ENCODE peak calls at places on chromosomes 6 and 20, in seven cellular contexts. N is heart left ventricle, Z is activated B cell treated with CpG ODN at 0.5 μM for 24 hours, L is pancreas, U is NB4, R is coronary artery, I is IMR-90. Y is an unnamed sample.

GRCh38 chr6:105038259-105038658 is 81.4 kb downstream of the LIN28B start:
- DNase-seq in U (no peak), I (no peak), L (no peak), R (no peak), Z (no peak), N (no peak), Y (peak)

GRCh38 chr20:53165452-53165851 is 193.3 kb downstream of the TSHZ2 start:
- DNase-seq in U (no peak), N (no peak), L (no peak), Z (no peak), R (no peak), I (no peak), Y (no peak)

GRCh38 chr6:153947817-153948447 is 91.1 kb upstream of the OPRM1 start:
- DNase-seq in Z (no peak), U (peak), R (no peak), N (no peak), L (no peak), I (no peak), Y (peak)

GRCh38 chr6:101806241-101806640 is 412.7 kb downstream of the GRIK2 start:
- DNase-seq in R (no peak), Z (no peak), I (peak), U (no peak), N (no peak), L (no peak), Y (no peak)

GRCh38 chr6:161922631-161923119 is 648.8 kb upstream of the AGPAT4 start:
- DNase-seq in Z (no peak), L (peak), U (peak), I (peak), N (no peak), R (no peak), Y (peak)

GRCh38 chr6:77457720-77458349 is 5.5 kb downstream of the HTR1B start:
- DNase-seq in U (peak), R (peak), I (peak), N (no peak), L (no peak), Z (no peak), Y (peak)

GRCh38 chr6:31727034-31727716 is 1.9 kb downstream of the DDAH2 start:
- DNase-seq in Z (peak), R (no peak), U (peak), I (no peak), N (no peak), L (no peak), Y (no peak)

GRCh38 chr6:42961020-42961470 is 491 bp downstream of the GNMT start:
- DNase-seq in Z (no peak), N (no peak), L (no peak), R (no peak), I (no peak), U (no peak), Y (no peak)

GRCh38 chr6:155314773-155315515 is 660 bp upstream of the TFB1M start:
- DNase-seq in I (peak), R (peak), Z (no peak), L (no peak), U (peak), N (no peak), Y (peak)

GRCh38 chr6:127120109-127120786 is 1.8 kb downstream of the RSPO3 start:
- DNase-seq in L (peak), Z (no peak), N (no peak), I (no peak), R (no peak), U (no peak), Y (no peak)

GRCh38 chr6:119978274-119978889 is 628.8 kb upstream of the MAN1A1 start:
- DNase-seq in L (no peak), U (peak), Z (no peak), I (peak), N (no peak), R (no peak), Y (peak)

GRCh38 chr6:154615483-154616025 is 105.1 kb upstream of the CNKSR3 start:
- DNase-seq in R (peak), L (peak), U (peak), N (peak), Z (no peak), I (peak), Y (no peak)

GRCh38 chr6:4668271-4669179 is 107.7 kb upstream of the CDYL start:
- DNase-seq in L (no peak), N (no peak), I (peak), U (peak), Z (no peak), R (no peak), Y (peak)

GRCh38 chr20:63224272-63225081 is 8.5 kb upstream of the YTHDF1 start:
- DNase-seq in U (peak), R (no peak), I (peak), N (peak), Z (no peak), L (peak), Y (no peak)

GRCh38 chr6:159311618-159312017 is 142.4 kb downstream of the FNDC1 start:
- DNase-seq in N (no peak), Z (no peak), U (no peak), L (no peak), I (no peak), R (no peak), Y (peak)

GRCh38 chr20:63658749-63659187 is 656 bp downstream of the RTEL1 start:
- DNase-seq in Z (no peak), I (peak), U (peak), R (no peak), N (no peak), L (peak), Y (no peak)

GRCh38 chr6:148367418-148368024 is 24.9 kb downstream of the SASH1 start:
- DNase-seq in Z (no peak), L (no peak), U (peak), R (peak), I (peak), N (peak), Y (no peak)

GRCh38 chr20:22617160-22617559 is 32.8 kb upstream of the FOXA2 start:
- DNase-seq in N (no peak), I (no peak), Z (no peak), R (no peak), L (no peak), U (no peak), Y (no peak)

GRCh38 chr6:137661601-137662000 is 167.4 kb upstream of the OLIG3 start:
- DNase-seq in N (no peak), R (no peak), I (peak), U (peak), L (no peak), Z (no peak), Y (peak)

GRCh38 chr20:15700147-15700765 is 873.0 kb downstream of the KIF16B start:
- DNase-seq in I (no peak), Z (no peak), L (no peak), U (no peak), N (no peak), R (no peak), Y (no peak)

GRCh38 chr6:422423-423061 is 31.0 kb downstream of the IRF4 start:
- DNase-seq in L (no peak), U (peak), Z (no peak), N (no peak), R (no peak), I (peak), Y (peak)

GRCh38 chr6:118509009-118509617 is 39.0 kb upstream of the PLN start:
- DNase-seq in N (no peak), I (peak), U (peak), L (no peak), Z (no peak), R (no peak), Y (peak)

GRCh38 chr6:7919871-7920270 is 9.3 kb upstream of the TXNDC5 start:
- DNase-seq in R (no peak), I (no peak), N (no peak), L (no peak), Z (no peak), U (peak), Y (no peak)

GRCh38 chr6:40922281-40922680 is 116.7 kb downstream of the UNC5CL start:
- DNase-seq in U (no peak), R (no peak), I (peak), L (no peak), Z (no peak), N (no peak), Y (no peak)

GRCh38 chr6:131116755-131117360 is 18.4 kb upstream of the AKAP7 start:
- DNase-seq in U (peak), Z (no peak), L (no peak), N (no peak), I (peak), R (no peak), Y (peak)

GRCh38 chr6:36277946-36278465 is 8.1 kb downstream of the PNPLA1 start:
- DNase-seq in N (no peak), L (no peak), U (peak), R (no peak), Z (no peak), I (no peak), Y (no peak)

GRCh38 chr6:138008791-138009190 is 98.4 kb downstream of the PERP start:
- DNase-seq in U (no peak), N (no peak), Z (no peak), R (no peak), L (no peak), I (no peak), Y (no peak)

GRCh38 chr20:11918280-11918952 is 723 bp downstream of the BTBD3 start:
- DNase-seq in I (no peak), U (no peak), N (no peak), Z (no peak), L (no peak), R (no peak), Y (no peak)

GRCh38 chr6:135976585-135976984 is 125.1 kb downstream of the PDE7B start:
- DNase-seq in R (no peak), L (no peak), I (no peak), Z (no peak), U (no peak), N (no peak), Y (no peak)

GRCh38 chr6:36958775-36959554 is 4.4 kb downstream of the PI16 start:
- DNase-seq in I (no peak), Z (no peak), L (peak), N (no peak), R (no peak), U (no peak), Y (no peak)

GRCh38 chr6:41092421-41093140 is 19.8 kb downstream of the NFYA start:
- DNase-seq in Z (no peak), N (no peak), U (peak), R (no peak), I (peak), L (no peak), Y (peak)

GRCh38 chr6:35185302-35185681 is 28.5 kb upstream of the SCUBE3 start:
- DNase-seq in I (peak), Z (no peak), U (no peak), N (peak), L (no peak), R (no peak), Y (no peak)

GRCh38 chr20:24783631-24784492 is 165.2 kb upstream of the CST7 start:
- DNase-seq in N (no peak), Z (no peak), I (no peak), R (no peak), U (peak), L (peak), Y (peak)

GRCh38 chr6:74087898-74088297 is 391.9 kb downstream of the CD109 start:
- DNase-seq in L (no peak), N (no peak), R (no peak), U (peak), Z (no peak), I (peak), Y (no peak)
- TF ChIP-seq CTCF in L (no peak), N (no peak), R (no peak), U (no peak), Z (no peak), I (peak), Y (no peak)

GRCh38 chr6:2482773-2483172 is 237.4 kb upstream of the GMDS start:
- DNase-seq in R (no peak), L (no peak), N (no peak), I (no peak), Z (no peak), U (peak), Y (no peak)
- TF ChIP-seq CTCF in R (no peak), L (no peak), N (no peak), I (no peak), Z (no peak), U (peak), Y (no peak)

GRCh38 chr6:80319286-80319685 is 212.8 kb downstream of the BCKDHB start:
- DNase-seq in I (no peak), L (no peak), U (no peak), Z (no peak), N (no peak), R (no peak), Y (no peak)

GRCh38 chr6:80314531-80314930 is 208.1 kb downstream of the BCKDHB start:
- DNase-seq in R (no peak), Z (no peak), U (no peak), N (peak), L (peak), I (no peak), Y (no peak)

GRCh38 chr6:80321011-80321410 is 214.5 kb downstream of the BCKDHB start:
- DNase-seq in R (no peak), U (no peak), I (no peak), Z (no peak), L (no peak), N (no peak), Y (no peak)

GRCh38 chr6:80316655-80317332 is 210.3 kb downstream of the BCKDHB start:
- DNase-seq in Z (no peak), I (no peak), L (no peak), U (no peak), N (no peak), R (no peak), Y (no peak)
- TF ChIP-seq CTCF in Z (no peak), I (peak), L (no peak), U (no peak), N (no peak), R (no peak), Y (no peak)

DNA sequence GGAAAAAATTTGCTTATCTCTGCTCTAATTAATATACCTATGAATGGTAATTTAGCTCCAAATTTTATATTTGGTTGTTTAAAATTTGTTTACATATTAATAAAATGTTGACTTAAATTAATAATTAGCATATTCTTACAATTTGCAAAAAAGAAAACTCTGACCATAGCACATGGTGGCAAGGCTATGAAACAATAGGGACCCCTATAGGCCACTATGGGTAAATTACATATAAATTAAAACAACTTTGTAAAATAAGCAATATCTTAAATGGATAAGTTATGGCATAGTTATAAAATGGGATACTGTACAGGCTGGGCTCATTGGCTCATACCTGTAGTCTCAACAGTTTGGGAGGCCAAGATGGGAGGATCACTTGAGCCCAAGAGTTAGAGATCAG is 76.0 kb downstream of the MKKS start:
- DNase-seq in R (no peak), N (no peak), I (peak), Z (no peak), L (no peak), U (no peak), Y (no peak)
- TF ChIP-seq CTCF in R (no peak), N (no peak), I (peak), Z (no peak), L (peak), U (no peak), Y (peak)

GRCh38 chr6:169153401-169153800 is 100.2 kb downstream of the THBS2 start:
- DNase-seq in N (no peak), I (no peak), U (no peak), Z (no peak), R (no peak), L (no peak), Y (no peak)
- TF ChIP-seq CTCF in N (no peak), I (no peak), U (no peak), Z (no peak), R (no peak), L (no peak), Y (no peak)

DNA sequence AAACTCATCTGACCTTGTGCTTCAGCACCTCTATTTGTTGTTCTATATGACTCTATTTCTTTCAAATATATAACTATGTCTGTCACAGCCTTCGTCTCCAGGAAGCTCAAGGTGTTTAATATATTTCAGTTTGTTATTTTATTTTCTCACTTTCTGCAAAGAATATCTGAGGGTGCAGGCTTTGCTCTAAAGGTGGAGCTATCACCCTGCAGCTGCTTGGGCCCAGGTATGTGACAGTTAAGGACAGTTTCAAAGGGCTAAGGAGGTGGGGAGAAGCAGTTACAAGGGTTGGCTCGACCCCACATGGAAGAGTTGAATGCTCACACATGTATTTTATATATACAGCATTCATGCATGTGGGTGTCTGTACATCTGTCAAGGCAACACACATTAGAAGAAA is 405.6 kb downstream of the BTBD9 start:
- DNase-seq in Z (no peak), I (no peak), R (no peak), L (no peak), N (no peak), U (no peak), Y (peak)
- TF ChIP-seq CTCF in Z (no peak), I (no peak), R (no peak), L (no peak), N (no peak), U (no peak), Y (peak)

GRCh38 chr6:74280130-74280692 is 584.2 kb downstream of the CD109 start:
- DNase-seq in Z (no peak), U (no peak), N (no peak), R (no peak), L (no peak), I (no peak), Y (no peak)
- TF ChIP-seq CTCF in Z (no peak), U (peak), N (no peak), R (no peak), L (no peak), I (peak), Y (no peak)

GRCh38 chr6:130041594-130041993 is 23.2 kb downstream of the L3MBTL3 start:
- DNase-seq in Z (no peak), L (no peak), N (no peak), R (no peak), I (no peak), U (no peak), Y (peak)

GRCh38 chr6:130050230-130050629 is 31.8 kb downstream of the L3MBTL3 start:
- DNase-seq in U (no peak), Z (no peak), I (peak), R (no peak), L (no peak), N (no peak), Y (peak)

GRCh38 chr6:130046711-130047439 is 28.5 kb downstream of the L3MBTL3 start:
- DNase-seq in L (no peak), I (peak), N (no peak), R (no peak), U (no peak), Z (no peak), Y (no peak)

GRCh38 chr6:130043344-130043743 is 25.0 kb downstream of the L3MBTL3 start:
- DNase-seq in R (no peak), L (no peak), U (no peak), Z (no peak), N (no peak), I (no peak), Y (no peak)

GRCh38 chr6:130047440-130047995 is 29.1 kb downstream of the L3MBTL3 start:
- DNase-seq in R (no peak), L (no peak), I (peak), U (no peak), Z (no peak), N (no peak), Y (no peak)
- TF ChIP-seq CTCF in R (no peak), L (no peak), I (peak), U (no peak), Z (no peak), N (no peak), Y (no peak)

Y was measured in GM12865.